ENCODE peak calls at places on chromosomes 12 and 14, in eight cellular contexts. G is left ventricle myocardium inferior, U is Panc1, S is cardiac fibroblast, Z is HCT116, Y is ovary, X is hepatocyte, L is fibroblast of mammary gland. H is an unnamed sample.

GRCh38 chr14:102461490-102462317 is 47.9 kb downstream of the ANKRD9 start:
- DNase-seq in X (no peak), G (no peak), U (no peak), L (no peak), Y (no peak), Z (no peak), S (no peak), H (no peak)

GRCh38 chr12:101379149-101379548 is 28.4 kb downstream of the ARL1 start:
- DNase-seq in U (no peak), X (no peak), L (no peak), Z (no peak), S (no peak), Y (no peak), G (no peak), H (no peak)

GRCh38 chr14:100102156-100102785 is 37.0 kb downstream of the EVL start:
- DNase-seq in Z (no peak), L (no peak), U (no peak), X (no peak), S (no peak), Y (no peak), G (no peak), H (no peak)

GRCh38 chr14:58744951-58745350 is 107.2 kb downstream of the DACT1 start:
- DNase-seq in Z (no peak), U (no peak), X (no peak), G (no peak), Y (no peak), L (no peak), S (no peak), H (no peak)

GRCh38 chr12:57521475-57522018 is 1.1 kb upstream of the MBD6 start:
- DNase-seq in G (peak; percentile 38), S (peak; percentile 55), U (peak; percentile 30), Z (no peak), X (peak; percentile 85), Y (peak; percentile 71), L (no peak), H (peak; percentile 60)

GRCh38 chr12:24937553-24938244 is 11.2 kb downstream of the BCAT1 start:
- DNase-seq in Y (no peak), S (no peak), Z (no peak), X (no peak), U (no peak), L (peak; percentile 64), G (no peak), H (no peak)

GRCh38 chr12:93780115-93780641 is 103.0 kb downstream of the CRADD start:
- DNase-seq in U (no peak), Z (no peak), L (peak; percentile 62), X (no peak), Y (no peak), G (no peak), S (peak; percentile 54), H (no peak)

GRCh38 chr12:4960030-4960429 is 50.3 kb downstream of the KCNA1 start:
- DNase-seq in X (no peak), G (peak; percentile 32), S (no peak), Z (no peak), L (no peak), Y (no peak), U (no peak), H (no peak)

GRCh38 chr14:52949711-52950409 is 990 bp downstream of the FERMT2 start:
- DNase-seq in S (peak; percentile 56), L (peak; percentile 64), U (no peak), Z (no peak), Y (peak; percentile 27), X (peak; percentile 48), G (no peak), H (no peak)

GRCh38 chr12:20863056-20863455 is 52.6 kb downstream of the SLCO1B3 start:
- DNase-seq in G (no peak), Z (no peak), S (no peak), Y (no peak), X (no peak), U (no peak), L (no peak), H (no peak)

GRCh38 chr12:72102150-72102549 is 163.5 kb downstream of the TPH2 start:
- DNase-seq in Y (no peak), X (no peak), S (no peak), G (no peak), Z (no peak), L (no peak), U (no peak), H (no peak)

GRCh38 chr12:27289414-27289813 is 43.2 kb upstream of the BMAL2 start:
- DNase-seq in G (no peak), S (no peak), Z (no peak), X (no peak), L (no peak), Y (no peak), U (no peak), H (no peak)

GRCh38 chr12:27290501-27291168 is 42.0 kb upstream of the BMAL2 start:
- DNase-seq in X (no peak), S (no peak), Z (no peak), U (no peak), G (no peak), L (no peak), Y (no peak), H (no peak)

GRCh38 chr12:27293463-27293862 is 39.2 kb upstream of the BMAL2 start:
- DNase-seq in Y (no peak), G (peak; percentile 27), L (peak; percentile 20), Z (no peak), X (no peak), S (peak; percentile 46), U (no peak), H (peak; percentile 52)

GRCh38 chr12:27292718-27293117 is 39.9 kb upstream of the BMAL2 start:
- DNase-seq in L (no peak), U (no peak), X (no peak), G (no peak), Y (no peak), Z (no peak), S (no peak), H (no peak)

DNA sequence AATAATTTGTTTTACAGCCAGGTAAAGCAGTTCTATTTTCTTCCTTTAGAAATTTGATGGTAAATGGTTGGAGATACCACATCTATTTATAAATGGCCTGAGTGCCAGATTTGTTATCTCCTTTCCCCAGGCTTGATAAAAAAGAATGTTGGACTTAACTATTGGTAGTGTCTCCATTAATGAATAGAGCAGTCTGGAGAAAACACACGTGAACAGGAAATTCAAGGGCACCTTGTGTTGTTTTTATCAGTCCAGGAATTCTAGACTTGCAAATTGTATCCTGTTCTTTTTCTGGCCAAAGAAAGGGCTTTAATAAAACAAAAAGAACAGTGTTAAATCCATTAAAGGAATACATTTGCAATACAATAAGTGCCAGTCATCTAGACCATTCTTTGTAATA is 40.8 kb upstream of the BMAL2 start:
- DNase-seq in Z (no peak), G (no peak), X (no peak), U (no peak), Y (no peak), L (no peak), S (no peak), H (no peak)
- H3K4me3 ChIP-seq in Z (no peak overlapping the region), G (peak overlapping the region; percentile 23), X (no peak overlapping the region), U (no peak overlapping the region), Y (no peak overlapping the region), L (no peak overlapping the region), S (no peak overlapping the region), H (no peak overlapping the region)

GRCh38 chr12:128753438-128753837 is 70.3 kb downstream of the SLC15A4 start:
- DNase-seq in S (no peak), L (no peak), U (no peak), Y (no peak), Z (no peak), G (no peak), X (no peak), H (no peak)
- TF ChIP-seq CTCF in S (no peak), L (no peak), U (no peak), Y (no peak), Z (no peak), G (no peak), X (no peak), H (no peak)

GRCh38 chr14:61233436-61233956 is 47.6 kb downstream of the TMEM30B start:
- DNase-seq in Z (no peak), U (no peak), Y (no peak), X (no peak), G (no peak), S (no peak), L (no peak), H (no peak)

GRCh38 chr14:61229475-61229888 is 51.7 kb downstream of the TMEM30B start:
- DNase-seq in X (no peak), Z (no peak), G (no peak), S (no peak), U (no peak), Y (no peak), L (no peak), H (no peak)

GRCh38 chr14:61231810-61232209 is 49.3 kb downstream of the TMEM30B start:
- DNase-seq in S (no peak), Z (no peak), G (no peak), U (no peak), Y (no peak), X (no peak), L (no peak), H (no peak)

GRCh38 chr14:61238611-61239010 is 42.5 kb downstream of the TMEM30B start:
- DNase-seq in U (no peak), Z (no peak), Y (no peak), S (no peak), L (no peak), X (no peak), G (no peak), H (no peak)

DNA sequence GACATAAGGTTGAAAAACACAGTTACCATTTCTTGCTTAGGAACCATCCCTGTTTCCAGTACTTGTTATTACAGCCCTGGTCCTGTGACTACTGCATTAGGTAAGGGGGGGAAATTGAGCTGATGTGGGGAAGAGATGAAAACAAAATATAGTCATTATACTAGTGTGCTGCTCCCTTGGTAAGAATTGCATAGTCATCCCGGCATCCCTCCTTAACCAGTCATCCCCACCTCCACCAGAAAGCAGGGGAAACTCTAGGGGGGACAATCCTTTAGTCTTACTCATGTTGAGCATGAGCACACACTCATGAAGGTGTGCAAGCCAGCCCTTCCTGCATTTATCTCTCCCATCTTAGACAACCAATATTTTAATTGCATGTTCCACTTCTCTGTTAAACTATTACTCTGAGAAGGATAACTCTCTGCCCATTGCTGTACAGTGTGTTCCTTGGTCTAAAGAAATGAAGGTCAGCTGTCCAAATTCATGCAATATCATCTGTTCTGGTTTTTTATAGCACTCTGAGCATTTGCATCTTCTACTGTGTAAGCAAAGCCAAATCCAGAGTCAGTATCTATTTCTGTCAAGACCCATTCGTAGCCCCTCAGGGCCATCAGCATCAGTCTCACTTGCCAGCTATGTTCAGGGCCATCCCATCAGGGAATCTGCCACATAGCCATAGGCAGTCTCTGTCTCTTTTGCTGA is 46.8 kb downstream of the TMEM30B start:
- DNase-seq in U (no peak), S (no peak), Y (no peak), L (no peak), X (no peak), Z (no peak), G (no peak), H (no peak)
- H3K4me3 ChIP-seq in U (no peak overlapping the region), S (no peak overlapping the region), Y (no peak overlapping the region), L (no peak overlapping the region), X (no peak overlapping the region), Z (no peak overlapping the region), G (no peak overlapping the region), H (no peak overlapping the region)

DNA sequence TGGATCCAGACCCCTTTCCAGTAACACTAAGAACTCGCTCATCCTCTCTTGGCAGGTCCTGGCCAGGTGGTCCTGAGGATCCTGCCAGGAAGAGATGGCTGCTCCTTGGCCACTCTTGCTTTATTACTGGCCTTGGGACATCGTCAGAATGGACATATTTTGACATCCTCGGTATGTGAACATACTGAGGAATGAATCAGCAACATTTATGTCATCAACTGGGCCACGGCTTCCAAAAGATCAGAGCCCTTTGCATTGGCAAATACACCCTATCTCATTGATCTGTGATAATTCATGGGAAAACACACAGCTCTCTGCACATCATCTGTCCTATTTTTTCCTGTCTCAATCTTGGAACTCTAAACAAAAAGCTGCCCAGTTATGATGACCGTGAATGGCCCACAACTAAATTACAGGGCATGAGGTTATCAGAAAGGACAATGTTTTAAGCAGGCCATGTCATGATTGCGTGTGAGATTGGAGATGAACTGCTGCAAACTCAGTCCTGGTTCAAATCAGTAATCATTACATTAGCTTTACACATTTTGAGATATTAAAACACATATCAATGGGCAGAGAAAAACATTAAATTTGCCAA is 1325.8 kb downstream of the AACS start:
- DNase-seq in Z (no peak), Y (no peak), L (peak; percentile 26), G (no peak), U (no peak), X (no peak), S (peak; percentile 13), H (no peak)
- TF ChIP-seq CTCF in Z (no peak), Y (no peak), L (no peak), G (no peak), U (no peak), X (no peak), S (no peak), H (no peak)